ENCODE peak calls at places on chromosomes 6 and 20, in six cellular contexts. W is cardiac muscle cell; Y is prostate gland; H is CD4-positive, alpha-beta memory T cell; B is dorsolateral prefrontal cortex; S is CD4-positive, CD25-positive, alpha-beta regulatory T cell. P is an unnamed sample.
A peak's percentile ranks its signal among the peaks of the same experiment; 100 is the strongest.

GRCh38 chr6:11233936-11234573 is 1.6 kb upstream of the NEDD9 start:
- DNase-seq in W (no peak), Y (no peak), H (no peak), B (no peak), S (no peak), P (no peak)

GRCh38 chr6:111894272-111894671 is 21.0 kb upstream of the FYN start:
- DNase-seq in W (no peak), Y (no peak), H (no peak), B (no peak), S (no peak), P (no peak)

GRCh38 chr20:58308680-58309527 is 611 bp upstream of the RAB22A start:
- DNase-seq in W (peak; percentile 68), Y (peak; percentile 50), H (peak; percentile 81), B (peak; percentile 45), S (peak; percentile 56), P (peak; percentile 67)

GRCh38 chr6:21505574-21505990 is 88.0 kb upstream of the SOX4 start:
- DNase-seq in W (no peak), Y (no peak), H (no peak), B (no peak), S (no peak), P (no peak)

GRCh38 chr6:101747711-101748110 is 354.2 kb downstream of the GRIK2 start:
- DNase-seq in W (no peak), Y (no peak), H (no peak), B (peak; percentile 43), S (no peak), P (no peak)

GRCh38 chr6:70616728-70617260 is 50.1 kb downstream of the SDHAF4 start:
- DNase-seq in W (no peak), Y (no peak), H (no peak), B (no peak), S (no peak), P (no peak)

GRCh38 chr6:42694586-42694985 is 27.8 kb downstream of the PRPH2 start:
- DNase-seq in W (no peak), Y (no peak), H (no peak), B (no peak), S (no peak), P (no peak)

GRCh38 chr6:109075934-109076333 is 18.7 kb downstream of the SESN1 start:
- DNase-seq in W (no peak), Y (no peak), H (no peak), B (no peak), S (no peak), P (no peak)

GRCh38 chr20:48236001-48236400 is 450.7 kb upstream of the SULF2 start:
- DNase-seq in W (no peak), Y (no peak), H (no peak), B (no peak), S (no peak), P (no peak)

GRCh38 chr6:39488255-39488881 is 165.9 kb upstream of the KCNK16 start:
- DNase-seq in W (no peak), Y (no peak), H (no peak), B (no peak), S (no peak), P (no peak)

GRCh38 chr20:37209661-37210314 is 30.4 kb upstream of the MROH8 start:
- DNase-seq in W (no peak), Y (no peak), H (no peak), B (no peak), S (no peak), P (no peak)

GRCh38 chr6:156102129-156102528 is 646.5 kb upstream of the NOX3 start:
- DNase-seq in W (no peak), Y (no peak), H (no peak), B (no peak), S (no peak), P (no peak)

GRCh38 chr20:37945034-37945660 is 42.2 kb downstream of the VSTM2L start:
- DNase-seq in W (no peak), Y (no peak), H (no peak), B (no peak), S (no peak), P (no peak)

GRCh38 chr6:122681715-122682114 is 71.5 kb downstream of the PKIB start:
- DNase-seq in W (no peak), Y (no peak), H (no peak), B (no peak), S (no peak), P (no peak)

GRCh38 chr6:133526436-133526835 is 285.3 kb downstream of the EYA4 start:
- DNase-seq in W (no peak), Y (no peak), H (no peak), B (no peak), S (no peak), P (no peak)

GRCh38 chr6:17884501-17885039 is 102.9 kb downstream of the KIF13A start:
- DNase-seq in W (no peak), Y (no peak), H (no peak), B (no peak), S (peak; percentile 5), P (peak; percentile 59)

GRCh38 chr20:51884561-51884960 is 82.2 kb upstream of the SALL4 start:
- DNase-seq in W (no peak), Y (no peak), H (no peak), B (no peak), S (no peak), P (no peak)

GRCh38 chr20:53387983-53388675 is 205.5 kb downstream of the ZNF217 start:
- DNase-seq in W (no peak), Y (no peak), H (peak; percentile 43), B (no peak), S (no peak), P (no peak)

GRCh38 chr6:43767553-43768505 is 2.2 kb upstream of the VEGFA start:
- DNase-seq in W (no peak), Y (no peak), H (no peak), B (no peak), S (no peak), P (no peak)

GRCh38 chr20:46111028-46111835 is 6.9 kb upstream of the CD40 start:
- DNase-seq in W (no peak), Y (no peak), H (no peak), B (no peak), S (no peak), P (peak; percentile 81)

GRCh38 chr20:58967652-58968429 is 13.2 kb upstream of the NELFCD start:
- DNase-seq in W (no peak), Y (no peak), H (no peak), B (no peak), S (no peak), P (no peak)

GRCh38 chr6:37083243-37084138 is 78.0 kb downstream of the FGD2 start:
- DNase-seq in W (no peak), Y (peak; percentile 79), H (no peak), B (no peak), S (no peak), P (no peak)

GRCh38 chr6:137799950-137800568 is 67.0 kb upstream of the TNFAIP3 start:
- DNase-seq in W (peak; percentile 33), Y (peak; percentile 57), H (peak; percentile 80), B (no peak), S (peak; percentile 89), P (peak; percentile 87)

GRCh38 chr20:41072099-41072798 is 43.6 kb downstream of the TOP1 start:
- DNase-seq in W (no peak), Y (peak; percentile 71), H (no peak), B (peak; percentile 68), S (no peak), P (no peak)

GRCh38 chr6:53615633-53616449 is 49.7 kb downstream of the KLHL31 start:
- DNase-seq in W (no peak), Y (no peak), H (no peak), B (no peak), S (no peak), P (no peak)

GRCh38 chr20:63226020-63226943 is 9.4 kb upstream of the BIRC7 start:
- DNase-seq in W (no peak), Y (no peak), H (no peak), B (no peak), S (no peak), P (no peak)

GRCh38 chr20:63223826-63224207 is 7.9 kb upstream of the YTHDF1 start:
- DNase-seq in W (no peak), Y (no peak), H (no peak), B (no peak), S (no peak), P (no peak)

GRCh38 chr20:63223121-63223825 is 7.3 kb upstream of the YTHDF1 start:
- DNase-seq in W (peak; percentile 62), Y (no peak), H (peak; percentile 43), B (no peak), S (peak; percentile 46), P (peak; percentile 78)

GRCh38 chr20:63224272-63225081 is 8.5 kb upstream of the YTHDF1 start:
- DNase-seq in W (peak; percentile 35), Y (peak; percentile 32), H (no peak), B (peak; percentile 25), S (no peak), P (no peak)

DNA sequence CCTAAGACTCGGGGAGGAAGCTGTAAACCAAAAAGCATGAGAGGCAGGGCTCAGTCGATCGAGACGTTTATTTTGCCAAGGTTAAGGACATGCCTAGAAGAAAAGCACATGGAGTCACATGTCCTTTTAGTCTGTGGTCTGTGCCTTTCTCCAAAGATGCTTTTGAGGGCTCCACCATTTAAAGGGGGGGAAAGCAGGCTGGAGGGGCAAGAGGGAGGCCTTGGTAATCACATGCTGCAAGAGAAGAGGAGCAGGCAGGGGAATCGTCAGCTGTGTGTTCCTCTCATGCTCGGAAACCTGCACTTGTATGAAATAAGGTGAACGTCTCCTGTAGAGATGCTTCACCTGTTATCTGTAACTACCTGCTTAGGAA is 9.1 kb upstream of the YTHDF1 start:
- DNase-seq in W (no peak), Y (no peak), H (no peak), B (no peak), S (no peak), P (no peak)
- H3K27ac ChIP-seq in W (no peak overlapping the region), Y (no peak overlapping the region), H (no peak overlapping the region), B (no peak overlapping the region), S (no peak overlapping the region), P (no peak overlapping the region)

DNA sequence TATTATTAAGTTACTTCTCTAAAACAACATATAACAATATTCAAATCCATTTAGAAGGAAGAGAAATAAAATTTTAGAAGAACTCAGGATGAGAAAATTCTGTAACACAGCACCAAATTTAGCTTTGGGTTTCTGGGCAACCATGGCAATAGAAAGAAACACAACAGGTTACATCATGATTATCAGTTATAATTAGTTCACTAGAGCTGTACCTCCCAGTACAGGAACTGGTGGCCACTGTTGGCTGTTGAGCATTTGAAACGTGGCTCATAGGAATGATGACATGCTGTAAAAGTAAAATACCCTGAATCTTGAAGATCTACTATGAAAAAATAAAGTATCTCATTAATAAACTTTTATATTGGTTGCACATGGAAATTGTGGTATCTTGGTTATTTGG is 23.7 kb upstream of the MAP3K4 start:
- DNase-seq in W (no peak), Y (no peak), H (no peak), B (no peak), S (no peak), P (no peak)
- H3K27ac ChIP-seq in W (no peak overlapping the region), Y (no peak overlapping the region), H (no peak overlapping the region), B (no peak overlapping the region), S (no peak overlapping the region), P (no peak overlapping the region)

GRCh38 chr20:8126979-8127378 is 5.1 kb upstream of the PLCB1 start:
- DNase-seq in W (no peak), Y (no peak), H (no peak), B (no peak), S (no peak), P (no peak)
- H3K27ac ChIP-seq in W (no peak overlapping the region), Y (no peak overlapping the region), H (no peak overlapping the region), B (peak overlapping the region; percentile 38), S (no peak overlapping the region), P (no peak overlapping the region)

DNA sequence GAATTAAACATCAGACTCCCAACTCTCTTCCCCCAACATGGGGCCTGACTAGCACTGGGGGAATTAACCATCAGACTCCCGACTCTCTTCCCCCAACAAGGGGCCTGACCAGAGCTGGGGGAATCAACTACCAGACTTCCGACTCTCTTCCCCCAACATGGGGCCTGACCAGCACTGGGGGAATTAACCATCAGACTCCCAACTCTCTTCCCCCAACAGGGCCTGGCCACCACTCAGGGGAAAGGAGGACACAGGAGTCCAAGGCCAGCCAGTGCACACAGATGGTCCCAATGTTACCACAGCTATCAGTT is 13.1 kb downstream of the CST7 start:
- DNase-seq in W (no peak), Y (no peak), H (no peak), B (no peak), S (no peak), P (no peak)
- H3K27ac ChIP-seq in W (no peak overlapping the region), Y (no peak overlapping the region), H (peak overlapping the region; percentile 63), B (no peak overlapping the region), S (no peak overlapping the region), P (no peak overlapping the region)